ENCODE peak calls at places on chromosome 13, in eight cellular contexts. C, F, B, P, H, G, M and N are unnamed samples.

GRCh38 chr13:45847554-45848224 is 3.9 kb downstream of the SIAH3 start:
- ATAC-seq in M (peak), C (no peak), G (no peak), F (no peak), B (peak), P (peak), H (no peak), N (no peak)

GRCh38 chr13:54637377-54637776 is 1608.8 kb downstream of the OLFM4 start:
- ATAC-seq in P (no peak), G (no peak), H (no peak), B (no peak), C (peak), M (peak), F (no peak), N (no peak)

GRCh38 chr13:50094615-50095293 is 79.5 kb downstream of the KCNRG start:
- ATAC-seq in F (no peak), M (no peak), G (no peak), B (no peak), H (no peak), P (no peak), C (no peak), N (no peak)

GRCh38 chr13:69603144-69603853 is 504.3 kb upstream of the ATXN8OS start:
- ATAC-seq in G (no peak), C (no peak), M (no peak), H (no peak), B (no peak), F (no peak), P (peak), N (no peak)

GRCh38 chr13:97856001-97856675 is 97.3 kb upstream of the IPO5 start:
- ATAC-seq in C (peak), P (peak), M (peak), G (no peak), F (no peak), B (peak), H (peak), N (peak)

GRCh38 chr13:105412171-105412570 is 1123.3 kb downstream of the EFNB2 start:
- ATAC-seq in F (no peak), M (no peak), G (no peak), H (no peak), P (no peak), B (no peak), C (no peak), N (no peak)

GRCh38 chr13:89740994-89741678 is 1606.4 kb upstream of the MIR17HG start:
- ATAC-seq in B (peak), P (no peak), C (no peak), H (no peak), G (no peak), F (no peak), M (no peak), N (no peak)

GRCh38 chr13:35630551-35631275 is 154.2 kb upstream of the MAB21L1 start:
- ATAC-seq in B (peak), G (peak), F (peak), P (peak), M (peak), C (peak), H (peak), N (peak)

GRCh38 chr13:114032121-114032799 is 58.4 kb upstream of the C13orf46 start:
- ATAC-seq in F (no peak), B (no peak), M (no peak), H (no peak), P (no peak), G (no peak), C (no peak), N (peak)

GRCh38 chr13:24502567-24503375 is 9.8 kb downstream of the PARP4 start:
- ATAC-seq in C (peak), P (no peak), F (peak), M (peak), H (peak), B (peak), G (peak), N (peak)

GRCh38 chr13:68927387-68928026 is 1180.1 kb upstream of the ATXN8OS start:
- ATAC-seq in M (peak), C (peak), F (no peak), H (peak), B (no peak), G (peak), P (peak), N (no peak)

GRCh38 chr13:79477968-79478367 is 3.0 kb upstream of the NDFIP2 start:
- ATAC-seq in M (peak), P (no peak), F (no peak), B (no peak), G (no peak), C (no peak), H (no peak), N (no peak)

GRCh38 chr13:89584058-89584457 is 1763.4 kb upstream of the MIR17HG start:
- ATAC-seq in M (no peak), G (no peak), C (no peak), F (no peak), H (no peak), P (no peak), B (no peak), N (no peak)

GRCh38 chr13:102680842-102681725 is 13.8 kb downstream of the METTL21C start:
- ATAC-seq in M (peak), G (no peak), B (peak), C (peak), P (peak), H (no peak), F (peak), N (no peak)

GRCh38 chr13:89279374-89279773 is 1608.2 kb downstream of the SLITRK5 start:
- ATAC-seq in G (no peak), H (no peak), F (no peak), C (no peak), P (no peak), M (no peak), B (no peak), N (no peak)

GRCh38 chr13:97302611-97303010 is 80.5 kb downstream of the MBNL2 start:
- ATAC-seq in B (peak), C (no peak), H (no peak), G (peak), P (no peak), F (no peak), M (no peak), N (no peak)

GRCh38 chr13:26299168-26299788 is 45.3 kb downstream of the CDK8 start:
- ATAC-seq in G (peak), C (no peak), B (no peak), F (no peak), P (no peak), M (no peak), H (no peak), N (no peak)

GRCh38 chr13:43953370-43953769 is 73.7 kb downstream of the LACC1 start:
- ATAC-seq in H (no peak), B (no peak), C (no peak), F (no peak), M (no peak), G (no peak), P (no peak), N (no peak)

GRCh38 chr13:110131424-110131823 is 175.5 kb downstream of the COL4A1 start:
- ATAC-seq in G (no peak), F (no peak), H (no peak), M (no peak), C (no peak), P (no peak), B (no peak), N (no peak)

GRCh38 chr13:51550151-51550550 is 34.1 kb upstream of the WDFY2 start:
- ATAC-seq in P (no peak), M (no peak), F (no peak), H (no peak), B (no peak), C (no peak), G (no peak), N (no peak)

GRCh38 chr13:49400755-49401659 is 42.9 kb downstream of the CAB39L start:
- ATAC-seq in G (no peak), F (peak), M (peak), B (peak), P (peak), C (no peak), H (no peak), N (peak)

GRCh38 chr13:72126424-72126823 is 259.4 kb upstream of the DACH1 start:
- ATAC-seq in M (no peak), F (no peak), B (no peak), P (no peak), H (no peak), G (no peak), C (no peak), N (no peak)

GRCh38 chr13:73288596-73288995 is 229.8 kb downstream of the KLF5 start:
- ATAC-seq in P (no peak), M (no peak), F (no peak), H (peak), C (no peak), G (no peak), B (no peak), N (no peak)

GRCh38 chr13:66305960-66306617 is 924.0 kb downstream of the PCDH9 start:
- ATAC-seq in B (no peak), F (no peak), P (no peak), H (no peak), M (no peak), G (no peak), C (no peak), N (no peak)

GRCh38 chr13:66359910-66360552 is 870.1 kb downstream of the PCDH9 start:
- ATAC-seq in G (no peak), B (no peak), F (no peak), P (peak), H (no peak), C (no peak), M (no peak), N (no peak)

GRCh38 chr13:114097893-114098688 is 34.3 kb downstream of the RASA3 start:
- ATAC-seq in B (no peak), G (no peak), C (peak), P (no peak), H (no peak), F (no peak), M (no peak), N (no peak)

GRCh38 chr13:101522607-101523006 is 70.1 kb downstream of the ITGBL1 start:
- ATAC-seq in G (no peak), B (no peak), C (no peak), P (no peak), M (no peak), H (no peak), F (no peak), N (peak)

GRCh38 chr13:101523154-101523669 is 70.7 kb downstream of the ITGBL1 start:
- ATAC-seq in G (no peak), H (no peak), C (no peak), F (no peak), B (no peak), P (no peak), M (no peak), N (peak)

GRCh38 chr13:101521371-101521770 is 68.9 kb downstream of the ITGBL1 start:
- ATAC-seq in P (no peak), B (no peak), H (no peak), G (no peak), C (no peak), M (no peak), F (no peak), N (no peak)

GRCh38 chr13:101523732-101524131 is 71.3 kb downstream of the ITGBL1 start:
- ATAC-seq in C (no peak), G (no peak), P (peak), B (no peak), F (no peak), H (no peak), M (no peak), N (peak)

DNA sequence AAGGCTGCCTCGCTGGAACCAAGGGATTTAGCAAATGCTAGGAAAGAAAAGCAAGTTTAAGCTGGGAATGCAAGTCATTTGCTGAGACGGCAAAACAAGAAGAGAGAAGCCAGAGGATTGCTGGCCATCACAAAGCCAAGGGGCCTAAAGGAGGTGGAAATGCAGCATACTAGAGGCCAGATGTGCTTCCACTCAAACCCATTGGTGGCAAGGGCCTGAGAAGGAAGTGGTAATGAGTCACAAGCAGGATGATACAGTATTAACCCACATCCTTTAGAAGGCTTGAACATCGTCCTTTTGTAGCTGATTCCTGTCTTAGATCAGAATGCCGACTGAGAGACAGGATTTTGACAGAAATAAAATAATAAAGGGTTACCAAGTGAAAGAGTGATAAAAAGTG is 68.2 kb downstream of the ITGBL1 start:
- ATAC-seq in F (no peak), G (no peak), M (no peak), C (no peak), P (peak), B (no peak), H (no peak), N (no peak)
- TF ChIP-seq POLR2AphosphoS5 in F (no peak), G (no peak), M (no peak), C (no peak), P (no peak), B (no peak), H (no peak), N (no peak)

GRCh38 chr13:91355826-91356710 is 8.6 kb downstream of the MIR17HG start:
- ATAC-seq in H (no peak), G (no peak), B (no peak), C (peak), F (peak), M (no peak), P (no peak), N (no peak)
- TF ChIP-seq POLR2AphosphoS5 in H (peak), G (peak), B (no peak), C (peak), F (no peak), M (peak), P (peak), N (no peak)

GRCh38 chr13:30865131-30866009 is 40.7 kb upstream of the MEDAG start:
- ATAC-seq in P (peak), G (peak), B (peak), F (peak), H (peak), C (peak), M (peak), N (peak)
- TF ChIP-seq POLR2AphosphoS5 in P (no peak), G (no peak), B (no peak), F (no peak), H (peak), C (no peak), M (no peak), N (no peak)

GRCh38 chr13:112690242-112690943 is 555 bp downstream of the ATP11A start:
- ATAC-seq in C (peak), B (no peak), G (peak), F (peak), H (peak), P (peak), M (peak), N (peak)

GRCh38 chr13:112687836-112688559 is 1.8 kb upstream of the ATP11A start:
- ATAC-seq in C (no peak), H (no peak), G (no peak), F (no peak), M (no peak), P (no peak), B (no peak), N (no peak)

GRCh38 chr13:112688560-112689497 is 1.0 kb upstream of the ATP11A start:
- ATAC-seq in M (peak), C (peak), G (peak), H (no peak), F (peak), P (peak), B (peak), N (no peak)

GRCh38 chr13:112692104-112692503 is 2.3 kb downstream of the ATP11A start:
- ATAC-seq in M (no peak), P (no peak), H (no peak), B (no peak), G (no peak), C (no peak), F (no peak), N (no peak)

DNA sequence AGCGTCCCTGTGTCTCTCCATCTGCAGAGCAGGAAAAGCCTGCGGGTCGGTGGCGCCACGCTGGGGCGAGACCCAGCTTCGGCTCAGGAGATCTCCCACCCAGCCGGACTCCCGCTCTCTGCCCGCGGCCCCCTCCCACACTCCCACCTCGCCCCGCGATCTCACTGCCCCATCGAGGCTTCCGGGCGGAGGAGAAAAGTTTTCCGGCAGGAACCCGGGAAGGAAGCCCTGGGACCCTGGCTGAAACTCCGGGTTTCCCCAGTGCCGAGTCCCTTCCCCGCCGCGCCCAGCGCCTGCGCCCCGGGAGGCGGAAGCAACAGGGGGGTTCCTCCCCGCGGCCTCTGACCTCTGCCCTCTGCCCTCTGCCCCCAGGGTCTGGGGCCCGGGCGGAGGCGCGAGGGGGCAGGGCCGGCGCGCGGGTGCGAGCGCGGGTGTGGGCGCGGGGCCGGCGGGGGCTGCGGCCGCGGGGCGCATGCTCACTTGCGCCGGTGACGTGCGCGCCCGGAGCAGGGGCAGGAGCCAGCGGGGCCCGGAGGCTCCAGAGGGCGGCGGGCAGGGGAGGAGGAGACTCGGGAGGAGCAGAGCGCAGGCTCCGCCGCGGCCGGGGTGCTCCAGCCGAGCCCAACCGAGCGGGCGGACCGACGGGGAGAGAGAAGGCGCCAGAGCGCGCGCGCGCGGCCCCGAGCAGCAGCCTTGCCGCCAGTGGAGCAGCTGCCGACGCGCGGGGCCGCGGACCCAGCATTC is at the start of gene ATP11A:
- ATAC-seq in P (peak), H (peak), C (peak), M (peak), B (peak), G (peak), F (peak), N (peak)
- TF ChIP-seq POLR2AphosphoS5 in P (no peak), H (peak), C (peak), M (peak), B (peak), G (peak), F (no peak), N (peak)

DNA sequence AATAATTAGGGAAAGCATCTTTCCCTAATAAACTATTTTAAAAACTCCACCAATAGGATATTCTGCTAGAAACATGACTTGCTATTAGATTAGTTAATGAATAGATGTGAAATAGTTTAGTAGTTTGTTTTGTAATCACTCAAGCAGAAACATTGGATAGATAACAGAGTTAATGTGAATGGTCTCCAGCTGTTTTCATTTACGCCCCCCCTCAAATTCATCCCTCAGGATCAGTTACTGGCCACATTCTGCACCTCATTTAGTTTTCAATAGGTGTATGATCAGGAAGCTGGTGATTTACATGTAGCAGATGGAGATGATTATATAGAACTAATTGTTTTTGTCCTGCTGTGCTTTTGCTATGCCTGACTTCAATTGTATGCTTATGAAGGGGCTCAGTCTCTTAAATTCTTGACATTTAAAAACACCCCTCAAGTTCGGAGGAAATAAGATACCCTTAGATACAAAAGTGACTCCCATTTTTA is 759.0 kb downstream of the SLITRK6 start:
- ATAC-seq in F (no peak), H (no peak), B (no peak), G (no peak), P (no peak), C (no peak), M (no peak), N (no peak)
- TF ChIP-seq POLR2AphosphoS5 in F (no peak), H (no peak), B (no peak), G (no peak), P (no peak), C (no peak), M (no peak), N (no peak)

GRCh38 chr13:77457989-77458388 is 77.5 kb upstream of the SCEL start:
- ATAC-seq in B (no peak), F (no peak), H (no peak), G (no peak), P (no peak), C (no peak), M (no peak), N (no peak)

GRCh38 chr13:77460195-77460594 is 75.3 kb upstream of the SCEL start:
- ATAC-seq in M (peak), F (no peak), G (no peak), B (peak), C (no peak), P (peak), H (no peak), N (peak)

DNA sequence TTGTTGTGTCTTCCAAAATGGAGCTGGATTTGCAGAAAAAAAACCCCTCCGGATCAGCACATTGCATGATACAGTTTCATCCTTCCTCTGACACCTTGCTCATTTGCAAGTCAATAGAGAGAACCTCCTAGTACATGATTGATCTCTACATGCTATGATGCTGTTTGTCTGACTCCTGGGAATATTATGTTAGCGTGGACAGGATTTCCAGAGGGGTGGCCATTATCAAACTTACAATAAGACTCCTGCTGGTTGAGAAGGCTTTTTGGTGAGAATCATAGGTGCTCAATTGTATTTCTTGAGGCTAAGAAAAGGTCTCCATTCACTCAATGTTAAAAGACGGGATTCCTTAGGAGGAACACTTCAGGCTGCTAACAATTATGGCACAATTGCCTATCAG is 75.9 kb upstream of the SCEL start:
- ATAC-seq in G (no peak), F (no peak), P (peak), C (no peak), B (no peak), H (no peak), M (peak), N (no peak)
- TF ChIP-seq POLR2AphosphoS5 in G (no peak), F (no peak), P (no peak), C (no peak), B (no peak), H (no peak), M (no peak), N (no peak)